ENCODE peak calls at places on chromosomes 1 and 21, in six cellular contexts. B, H, G, F, D and V are unnamed samples.

GRCh38 chr1:106621853-106622252 is 434.6 kb upstream of the PRMT6 start:
- DNase-seq in B (no peak), H (no peak), G (no peak), F (no peak), D (no peak), V (no peak)

GRCh38 chr21:44324854-44325107 is 14.4 kb downstream of the CFAP410 start:
- DNase-seq in B (no peak), H (no peak), G (no peak), F (no peak), D (no peak), V (no peak)

GRCh38 chr21:37932936-37933335 is 16.7 kb upstream of the KCNJ6 start:
- DNase-seq in B (no peak), H (no peak), G (no peak), F (no peak), D (no peak), V (no peak)

GRCh38 chr1:63668298-63668697 is 75.1 kb downstream of the PGM1 start:
- DNase-seq in B (no peak), H (no peak), G (no peak), F (no peak), D (no peak), V (no peak)

GRCh38 chr1:202615501-202616354 is 94.5 kb downstream of the SYT2 start:
- DNase-seq in B (no peak), H (no peak), G (no peak), F (peak; percentile 37), D (peak; percentile 43), V (no peak)

GRCh38 chr21:15062566-15062965 is 2.2 kb downstream of the NRIP1 start:
- DNase-seq in B (no peak), H (no peak), G (no peak), F (no peak), D (no peak), V (no peak)

GRCh38 chr1:63892632-63893395 is 119.0 kb downstream of the ROR1 start:
- DNase-seq in B (no peak), H (no peak), G (no peak), F (no peak), D (no peak), V (no peak)

GRCh38 chr1:230836801-230837200 is 31.5 kb downstream of the C1orf198 start:
- DNase-seq in B (no peak), H (no peak), G (no peak), F (no peak), D (no peak), V (peak; percentile 6)

GRCh38 chr1:164602480-164603093 is 43.6 kb downstream of the PBX1 start:
- DNase-seq in B (no peak), H (no peak), G (peak; percentile 52), F (peak; percentile 70), D (no peak), V (no peak)

GRCh38 chr1:89896105-89896942 is 75.5 kb downstream of the LRRC8D start:
- DNase-seq in B (no peak), H (no peak), G (no peak), F (no peak), D (peak; percentile 25), V (no peak)
- TF ChIP-seq POLR2A in B (no peak), H (no peak), G (no peak), F (no peak), D (no peak), V (no peak)

GRCh38 chr1:38815903-38816627 is 43.5 kb downstream of the RRAGC start:
- DNase-seq in B (no peak), H (no peak), G (peak; percentile 78), F (no peak), D (no peak), V (no peak)
- TF ChIP-seq POLR2A in B (no peak), H (no peak), G (no peak), F (no peak), D (no peak), V (no peak)

GRCh38 chr1:228866498-228866897 is 131.2 kb downstream of the RHOU start:
- DNase-seq in B (no peak), H (no peak), G (no peak), F (no peak), D (peak; percentile 74), V (peak; percentile 58)
- TF ChIP-seq POLR2A in B (no peak), H (no peak), G (no peak), F (no peak), D (peak; percentile 33), V (no peak)

GRCh38 chr1:234610582-234611152 is 689 bp upstream of the IRF2BP2 start:
- DNase-seq in B (peak; percentile 97), H (peak; percentile 89), G (peak; percentile 95), F (peak; percentile 97), D (peak; percentile 98), V (no peak)
- TF ChIP-seq POLR2A in B (peak; percentile 96), H (peak; percentile 99), G (peak; percentile 98), F (peak; percentile 99), D (peak; percentile 100), V (no peak)

GRCh38 chr1:40318476-40318875 is 1.4 kb upstream of the COL9A2 start:
- DNase-seq in B (no peak), H (no peak), G (no peak), F (no peak), D (no peak), V (no peak)

GRCh38 chr1:40315239-40315794 is 1.8 kb downstream of the COL9A2 start:
- DNase-seq in B (peak; percentile 90), H (no peak), G (peak; percentile 91), F (peak; percentile 84), D (peak; percentile 79), V (peak; percentile 93)

GRCh38 chr1:40315795-40316594 is 1.1 kb downstream of the COL9A2 start:
- DNase-seq in B (peak; percentile 72), H (no peak), G (no peak), F (no peak), D (no peak), V (peak; percentile 93)

GRCh38 chr1:40317394-40318074 is 448 bp upstream of the COL9A2 start:
- DNase-seq in B (peak; percentile 55), H (no peak), G (no peak), F (no peak), D (no peak), V (peak; percentile 74)

GRCh38 chr1:40316595-40317393 is at the start of gene COL9A2:
- DNase-seq in B (peak; percentile 78), H (no peak), G (no peak), F (no peak), D (no peak), V (peak; percentile 84)
- TF ChIP-seq POLR2A in B (no peak), H (no peak), G (no peak), F (no peak), D (no peak), V (no peak)

GRCh38 chr1:16233431-16233830 is 3.6 kb downstream of the CPLANE2 start:
- DNase-seq in B (no peak), H (no peak), G (no peak), F (no peak), D (no peak), V (no peak)

GRCh38 chr1:16237343-16237830 is 404 bp upstream of the CPLANE2 start:
- DNase-seq in B (no peak), H (no peak), G (no peak), F (peak; percentile 44), D (no peak), V (no peak)

GRCh38 chr1:16235347-16235746 is 1.6 kb downstream of the CPLANE2 start:
- DNase-seq in B (no peak), H (no peak), G (no peak), F (no peak), D (no peak), V (no peak)

GRCh38 chr1:16236091-16236494 is 890 bp downstream of the CPLANE2 start:
- DNase-seq in B (no peak), H (peak; percentile 51), G (peak; percentile 51), F (peak; percentile 69), D (no peak), V (no peak)

DNA sequence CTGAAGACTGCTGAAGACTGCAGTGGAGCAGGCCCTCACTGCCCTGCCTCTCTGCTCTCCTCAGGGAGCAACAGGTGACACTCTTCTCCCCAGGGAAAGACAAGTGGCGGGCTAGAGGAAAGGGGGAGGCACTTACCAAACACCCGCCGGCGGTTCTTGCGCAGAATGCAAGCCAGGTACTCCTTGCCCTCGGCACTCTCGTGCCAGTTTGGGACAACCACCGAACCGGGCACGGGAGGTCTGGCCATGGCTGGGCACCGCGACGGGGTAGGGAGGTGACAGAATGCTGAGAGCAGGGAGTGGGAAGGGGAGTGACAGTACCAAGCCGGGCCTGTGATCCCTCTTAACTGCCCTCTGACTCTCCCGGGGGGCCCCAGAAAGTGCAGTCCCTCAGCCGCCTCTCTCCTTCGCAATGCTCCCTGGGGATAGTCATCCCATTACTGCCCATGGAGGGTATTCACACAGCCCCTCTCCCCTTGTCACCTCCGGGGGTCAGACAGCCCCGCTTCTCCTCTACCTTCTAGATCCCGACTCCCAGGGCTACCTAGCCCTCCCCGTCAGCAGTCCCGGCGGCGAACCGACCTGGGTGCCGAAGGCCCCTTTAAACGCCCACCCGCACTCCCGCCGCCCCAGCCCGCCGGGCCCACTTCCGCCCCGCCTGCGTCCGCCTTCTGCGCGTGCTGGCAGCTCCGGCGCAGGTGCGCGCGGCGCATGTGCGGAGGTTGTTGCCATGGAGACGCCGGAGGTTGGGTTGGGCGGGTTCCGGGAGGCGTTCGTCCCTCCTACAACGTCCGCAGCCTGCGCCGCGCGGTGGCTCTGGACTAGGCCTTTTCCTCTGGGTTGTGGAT is at the start of gene CPLANE2:
- DNase-seq in B (peak; percentile 97), H (peak; percentile 75), G (peak; percentile 95), F (peak; percentile 97), D (peak; percentile 96), V (no peak)
- TF ChIP-seq POLR2A in B (no peak), H (peak; percentile 56), G (peak; percentile 6), F (peak; percentile 74), D (no peak), V (peak; percentile 23)

DNA sequence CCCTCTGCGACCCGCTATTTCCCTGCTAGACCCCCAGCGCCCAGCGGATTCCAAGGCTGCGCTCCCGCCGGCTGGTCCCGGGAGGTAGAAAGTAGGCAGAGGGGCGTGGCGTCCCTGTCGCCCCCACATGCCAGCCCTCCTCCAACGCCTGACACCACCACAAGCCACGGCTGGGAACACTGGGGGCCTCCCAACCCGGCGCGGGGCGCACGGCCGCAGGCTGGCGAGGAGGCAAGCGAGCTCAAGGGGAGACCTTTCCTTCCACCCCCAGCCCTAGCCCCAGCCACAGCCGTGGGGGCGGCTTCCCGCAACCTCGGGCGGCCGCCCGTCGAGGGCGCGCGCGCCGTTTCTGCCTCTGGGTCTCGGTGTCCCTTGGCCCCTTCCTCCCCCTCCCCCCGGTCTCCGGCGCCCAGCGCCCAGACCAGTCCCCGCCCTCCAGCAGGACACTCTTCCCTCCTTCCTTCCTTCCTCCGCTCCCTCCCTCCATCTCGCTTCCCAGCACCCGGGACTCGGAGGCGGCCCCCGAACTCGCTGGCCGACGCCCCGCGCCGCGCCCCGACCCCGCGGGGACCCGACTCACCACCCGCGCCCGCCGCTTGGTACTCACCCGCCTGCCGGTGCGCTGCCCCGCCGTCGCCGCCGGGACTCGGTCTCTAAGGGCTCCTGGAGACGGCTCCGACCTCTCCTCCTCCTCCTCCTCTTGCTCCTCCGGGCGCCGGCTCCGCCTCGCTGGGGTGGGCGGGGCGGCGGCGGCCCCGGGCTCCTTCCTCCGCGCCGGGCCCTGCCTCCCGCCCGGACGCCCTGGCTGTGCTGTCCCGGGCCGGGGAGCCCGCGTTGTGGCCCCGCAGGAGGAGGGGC is at the start of gene GNG12:
- DNase-seq in B (peak; percentile 85), H (peak; percentile 77), G (peak; percentile 82), F (peak; percentile 81), D (peak; percentile 75), V (no peak)
- TF ChIP-seq POLR2A in B (no peak), H (peak; percentile 57), G (no peak), F (peak; percentile 71), D (peak; percentile 46), V (no peak)

GRCh38 chr21:34697826-34698225 is 29.0 kb downstream of the CLIC6 start:
- DNase-seq in B (no peak), H (no peak), G (no peak), F (no peak), D (no peak), V (no peak)
- TF ChIP-seq POLR2A in B (no peak), H (no peak), G (no peak), F (no peak), D (no peak), V (no peak)